ENCODE peak calls at places on chromosome 2, in seven cellular contexts. Q, M, C, Z, J, R and W are unnamed samples.

GRCh38 chr2:213959589-213959988 is 451.3 kb upstream of the VWC2L start:
- DNase-seq in R (no peak), C (no peak), Z (no peak), Q (no peak), J (no peak), M (no peak), W (no peak)

GRCh38 chr2:30235008-30235655 is 3.8 kb downstream of the LBH start:
- DNase-seq in J (no peak), C (no peak), M (no peak), Z (no peak), Q (no peak), R (no peak), W (no peak)

GRCh38 chr2:74201196-74201595 is 2.8 kb downstream of the MTHFD2 start:
- DNase-seq in J (no peak), C (no peak), R (no peak), M (no peak), Q (no peak), Z (no peak), W (no peak)

GRCh38 chr2:9174771-9175441 is 31.7 kb upstream of the ASAP2 start:
- DNase-seq in J (no peak), C (no peak), R (no peak), Q (peak; percentile 44), M (no peak), Z (no peak), W (no peak)

GRCh38 chr2:55839182-55839819 is 84.3 kb downstream of the EFEMP1 start:
- DNase-seq in R (no peak), C (no peak), Z (no peak), M (no peak), Q (no peak), J (peak; percentile 44), W (no peak)

GRCh38 chr2:209875270-209875669 is 103.6 kb downstream of the UNC80 start:
- DNase-seq in J (no peak), M (no peak), C (no peak), Z (no peak), Q (no peak), R (no peak), W (no peak)

GRCh38 chr2:48600204-48600813 is 17.3 kb upstream of the GTF2A1L start:
- DNase-seq in C (no peak), Q (peak; percentile 56), M (peak; percentile 28), J (no peak), Z (no peak), R (no peak), W (no peak)

GRCh38 chr2:48189552-48190228 is 283.4 kb upstream of the FBXO11 start:
- DNase-seq in Q (no peak), M (no peak), R (no peak), J (peak; percentile 19), C (no peak), Z (no peak), W (peak; percentile 47)

GRCh38 chr2:223297788-223298187 is 245.8 kb downstream of the KCNE4 start:
- DNase-seq in J (no peak), Z (no peak), C (no peak), Q (no peak), R (peak; percentile 59), M (no peak), W (no peak)

GRCh38 chr2:124323321-124323720 is 298.2 kb downstream of the CNTNAP5 start:
- DNase-seq in Z (no peak), M (no peak), R (no peak), Q (no peak), J (no peak), C (no peak), W (no peak)

GRCh38 chr2:219059725-219060682 is 717 bp downstream of the IHH start:
- DNase-seq in C (no peak), R (no peak), Q (peak; percentile 21), J (no peak), M (peak; percentile 18), Z (no peak), W (peak; percentile 14)

GRCh38 chr2:288002-288742 is at the start of gene ALKAL2:
- DNase-seq in M (peak; percentile 22), Z (no peak), R (no peak), C (no peak), J (no peak), Q (peak; percentile 27), W (no peak)

GRCh38 chr2:42117923-42118758 is 51.0 kb upstream of the EML4 start:
- DNase-seq in Q (peak; percentile 85), Z (no peak), M (no peak), J (no peak), R (no peak), C (no peak), W (no peak)

GRCh38 chr2:85245891-85246290 is 81.9 kb downstream of the TGOLN2 start:
- DNase-seq in M (no peak), C (no peak), Q (no peak), R (no peak), Z (no peak), J (no peak), W (no peak)

GRCh38 chr2:62485780-62486765 is 19.9 kb downstream of the TMEM17 start:
- DNase-seq in M (no peak), R (no peak), J (no peak), Q (no peak), Z (no peak), C (no peak), W (no peak)

GRCh38 chr2:61993422-61994024 is 88.0 kb downstream of the COMMD1 start:
- DNase-seq in R (peak; percentile 39), Q (peak; percentile 58), J (peak; percentile 25), M (peak; percentile 35), C (no peak), Z (no peak), W (no peak)

GRCh38 chr2:136310005-136310495 is 192.1 kb upstream of the CXCR4 start:
- DNase-seq in Q (no peak), R (no peak), C (no peak), M (no peak), Z (no peak), J (no peak), W (no peak)

GRCh38 chr2:227155395-227155794 is 8.6 kb downstream of the COL4A4 start:
- DNase-seq in Q (no peak), J (no peak), M (no peak), C (no peak), R (no peak), Z (no peak), W (no peak)

GRCh38 chr2:238513346-238513745 is 86.6 kb downstream of the ASB1 start:
- DNase-seq in C (no peak), Z (no peak), M (peak; percentile 30), R (peak; percentile 44), J (peak; percentile 30), Q (peak; percentile 57), W (no peak)

GRCh38 chr2:70903641-70904340 is 31.9 kb upstream of the ATP6V1B1 start:
- DNase-seq in J (no peak), C (no peak), Z (no peak), M (no peak), R (no peak), Q (no peak), W (no peak)

GRCh38 chr2:95058466-95058988 is 33.0 kb downstream of the MAL start:
- DNase-seq in C (no peak), Z (no peak), Q (peak; percentile 55), M (no peak), J (no peak), R (no peak), W (no peak)

GRCh38 chr2:190819835-190820234 is 60.8 kb upstream of the GLS start:
- DNase-seq in Z (no peak), Q (no peak), R (peak; percentile 39), J (no peak), C (no peak), M (no peak), W (no peak)

GRCh38 chr2:96409543-96410184 is 74.1 kb downstream of the NCAPH start:
- DNase-seq in R (peak; percentile 32), C (no peak), Z (peak; percentile 26), Q (no peak), M (no peak), J (no peak), W (no peak)

GRCh38 chr2:9914384-9915065 is 37.0 kb upstream of the GRHL1 start:
- DNase-seq in Z (no peak), M (no peak), Q (peak; percentile 89), C (no peak), J (no peak), R (no peak), W (peak; percentile 33)

GRCh38 chr2:237025090-237025865 is 60.4 kb upstream of the COPS8 start:
- DNase-seq in M (no peak), R (no peak), J (peak; percentile 79), Z (no peak), C (no peak), Q (peak; percentile 48), W (peak; percentile 22)

GRCh38 chr2:240392084-240392947 is 43.1 kb upstream of the GPC1 start:
- DNase-seq in C (no peak), M (no peak), Q (no peak), Z (no peak), J (no peak), R (peak; percentile 7), W (peak; percentile 17)

GRCh38 chr2:146119586-146119985 is 1599.7 kb upstream of the ZEB2 start:
- DNase-seq in C (no peak), Q (no peak), R (no peak), J (no peak), Z (no peak), M (no peak), W (no peak)